ENCODE peak calls at places on chromosomes 2 and 18, in four cellular contexts. L, Y, P and M are unnamed samples.

GRCh38 chr18:42563995-42564394 is 551.5 kb downstream of the RIT2 start:
- ATAC-seq in Y (no peak), L (no peak), P (no peak), M (no peak)

GRCh38 chr2:109218792-109219126 is 89.8 kb downstream of the SH3RF3 start:
- ATAC-seq in L (no peak), Y (no peak), P (no peak), M (no peak)

GRCh38 chr18:63443820-63444219 is 21.5 kb upstream of the VPS4B start:
- ATAC-seq in Y (no peak), L (no peak), P (no peak), M (no peak)

GRCh38 chr2:25824718-25825117 is 53.6 kb downstream of the ASXL2 start:
- ATAC-seq in P (no peak), Y (no peak), L (no peak), M (no peak)

GRCh38 chr2:38685116-38685735 is 19.3 kb downstream of the GALM start:
- ATAC-seq in L (no peak), Y (no peak), P (no peak), M (no peak)

GRCh38 chr18:12534820-12535219 is 123.1 kb downstream of the SPIRE1 start:
- ATAC-seq in Y (no peak), P (no peak), L (no peak), M (no peak)

GRCh38 chr2:60569680-60570111 is 16.2 kb upstream of the BCL11A start:
- ATAC-seq in Y (peak; percentile 37), P (no peak), L (no peak), M (no peak)

GRCh38 chr2:189821953-189822748 is 37.9 kb downstream of the PMS1 start:
- ATAC-seq in Y (peak; percentile 23), P (no peak), L (peak; percentile 68), M (no peak)

GRCh38 chr18:8623549-8624106 is 14.4 kb downstream of the RAB12 start:
- ATAC-seq in Y (no peak), P (peak; percentile 94), L (peak; percentile 86), M (peak; percentile 55)

GRCh38 chr2:230661072-230661957 is 51.3 kb upstream of the CAB39 start:
- ATAC-seq in Y (no peak), L (no peak), P (no peak), M (no peak)

GRCh38 chr2:182426915-182427233 is at the start of gene PDE1A:
- ATAC-seq in P (peak; percentile 70), L (no peak), Y (peak; percentile 25), M (peak; percentile 46)

GRCh38 chr2:190891370-190891769 is 10.7 kb downstream of the GLS start:
- ATAC-seq in L (no peak), P (no peak), Y (no peak), M (no peak)

GRCh38 chr2:48110497-48110896 is 204.2 kb upstream of the FBXO11 start:
- ATAC-seq in P (no peak), Y (no peak), L (no peak), M (no peak)

GRCh38 chr18:67282796-67283195 is 233.7 kb downstream of the DSEL start:
- ATAC-seq in P (no peak), L (no peak), Y (no peak), M (no peak)

GRCh38 chr2:142870516-142870915 is 6.9 kb upstream of the KYNU start:
- ATAC-seq in Y (no peak), P (no peak), L (no peak), M (no peak)

GRCh38 chr2:174153757-174154680 is 94.3 kb downstream of the OLA1 start:
- ATAC-seq in Y (no peak), P (no peak), L (no peak), M (no peak)

GRCh38 chr2:58155160-58155778 is 85.9 kb downstream of the FANCL start:
- ATAC-seq in P (no peak), Y (peak; percentile 96), L (no peak), M (no peak)

GRCh38 chr2:171723724-171724683 is 36.7 kb downstream of the DYNC1I2 start:
- ATAC-seq in Y (peak; percentile 90), L (no peak), P (no peak), M (no peak)

GRCh38 chr2:134692461-134692860 is 26.3 kb downstream of the TMEM163 start:
- ATAC-seq in L (no peak), P (no peak), Y (peak; percentile 61), M (no peak)

GRCh38 chr2:239339726-239340654 is 60.8 kb downstream of the HDAC4 start:
- ATAC-seq in Y (no peak), L (no peak), P (no peak), M (no peak)

DNA sequence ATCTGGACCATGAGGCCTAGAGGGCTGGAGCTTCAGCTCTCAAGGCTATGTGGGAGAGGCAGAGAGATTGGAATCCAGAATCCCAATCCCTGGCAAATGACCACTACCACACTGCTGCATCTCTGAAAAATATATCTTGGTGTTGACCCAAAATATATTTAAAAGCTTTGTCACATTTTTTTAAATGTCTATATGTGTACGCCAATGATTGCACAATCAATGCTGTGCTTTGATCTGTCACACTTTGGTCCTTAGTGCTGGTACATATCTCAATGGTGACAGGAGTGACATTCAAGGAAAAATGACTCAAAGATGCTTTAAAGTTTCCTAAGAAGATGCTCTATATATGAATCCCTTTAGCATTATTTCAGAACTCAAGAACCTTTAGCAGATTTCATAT is 31.7 kb upstream of the NEDD4L start:
- ATAC-seq in L (no peak), P (no peak), Y (no peak), M (no peak)
- H3K4me3 ChIP-seq in L (no peak overlapping the region), P (no peak overlapping the region), Y (no peak overlapping the region), M (no peak overlapping the region)

GRCh38 chr2:217934321-217935131 is 68.3 kb downstream of the TNS1 start:
- ATAC-seq in Y (no peak), P (peak; percentile 10), L (peak; percentile 86), M (peak; percentile 46)
- H3K4me3 ChIP-seq in Y (no peak overlapping the region), P (peak overlapping the region; percentile 23), L (peak overlapping the region; percentile 39), M (peak overlapping the region; percentile 86)

DNA sequence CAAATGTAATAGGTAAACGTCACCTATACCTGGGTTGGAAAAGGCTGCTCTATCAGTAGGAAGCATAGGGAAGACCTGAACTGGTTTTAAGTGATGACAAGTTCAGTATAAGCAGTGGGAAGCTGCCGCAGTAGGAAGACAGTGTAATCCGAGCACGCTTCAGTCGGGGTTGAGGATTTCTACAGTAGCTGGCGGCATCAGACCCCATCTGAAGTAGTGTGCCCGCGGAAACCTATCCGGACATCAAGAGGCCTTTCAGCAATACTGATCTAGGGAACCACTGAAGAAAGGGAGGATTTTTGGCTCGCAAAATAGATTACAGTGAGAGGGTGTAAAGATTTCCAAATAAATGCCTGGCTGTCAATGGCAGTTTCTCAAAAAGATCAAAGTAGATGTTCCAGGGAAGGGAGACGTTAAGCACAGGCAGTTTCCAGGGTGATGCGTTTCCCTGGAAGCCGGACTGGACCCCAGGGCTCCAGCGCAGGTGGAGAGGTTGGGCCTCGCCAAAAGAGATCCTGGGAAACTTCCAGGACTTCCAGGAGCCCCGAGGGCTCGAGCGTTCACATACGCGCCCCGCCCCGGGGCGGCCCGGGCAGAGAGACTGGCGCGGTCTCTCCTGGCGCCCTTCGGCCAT is 5.3 kb downstream of the LOXL3 start:
- ATAC-seq in L (no peak), Y (peak; percentile 18), P (no peak), M (peak; percentile 28)
- H3K4me3 ChIP-seq in L (peak overlapping the region; percentile 68), Y (peak overlapping the region; percentile 84), P (peak overlapping the region; percentile 65), M (peak overlapping the region; percentile 21)

GRCh38 chr2:113899166-113899565 is 9.3 kb downstream of the ACTR3 start:
- ATAC-seq in P (no peak), L (no peak), Y (no peak), M (no peak)
- H3K4me3 ChIP-seq in P (no peak overlapping the region), L (no peak overlapping the region), Y (no peak overlapping the region), M (no peak overlapping the region)

GRCh38 chr2:120660771-120661459 is 74.8 kb upstream of the GLI2 start:
- ATAC-seq in L (no peak), Y (peak; percentile 59), P (no peak), M (peak; percentile 26)
- H3K4me3 ChIP-seq in L (no peak overlapping the region), Y (peak overlapping the region; percentile 27), P (no peak overlapping the region), M (no peak overlapping the region)

GRCh38 chr2:15733867-15734765 is 142.4 kb downstream of the DDX1 start:
- ATAC-seq in Y (no peak), L (no peak), P (no peak), M (no peak)
- H3K4me3 ChIP-seq in Y (no peak overlapping the region), L (no peak overlapping the region), P (no peak overlapping the region), M (no peak overlapping the region)

DNA sequence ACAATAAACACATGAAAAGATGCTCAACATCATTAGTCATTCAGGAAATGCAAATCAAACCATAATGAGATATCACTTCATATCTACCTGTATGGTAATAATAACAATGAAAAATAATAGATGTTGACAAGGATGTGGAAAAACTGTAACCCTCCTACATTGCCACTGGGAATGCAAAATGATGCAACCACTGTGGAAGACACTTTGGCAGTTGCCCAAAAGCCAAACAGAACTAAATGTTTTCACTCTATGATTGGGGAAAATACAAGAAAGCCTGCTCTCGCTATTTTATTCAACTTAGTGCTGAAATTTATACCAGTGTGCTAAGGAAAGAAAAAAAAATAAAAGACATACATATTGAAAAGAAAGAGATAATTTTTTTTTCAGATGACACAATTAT is 934.5 kb downstream of the CNTNAP5 start:
- ATAC-seq in Y (no peak), P (no peak), L (no peak), M (no peak)
- H3K4me3 ChIP-seq in Y (no peak overlapping the region), P (no peak overlapping the region), L (no peak overlapping the region), M (no peak overlapping the region)

GRCh38 chr18:76450912-76451421 is 44.1 kb downstream of the ZNF516 start:
- ATAC-seq in P (peak; percentile 78), L (peak; percentile 65), Y (peak; percentile 53), M (peak; percentile 54)
- H3K4me3 ChIP-seq in P (peak overlapping the region; percentile 42), L (peak overlapping the region; percentile 73), Y (peak overlapping the region; percentile 72), M (peak overlapping the region; percentile 64)

GRCh38 chr18:55546873-55547704 is 40.9 kb downstream of the TCF4 start:
- ATAC-seq in Y (no peak), L (peak; percentile 83), P (peak; percentile 76), M (no peak)
- H3K4me3 ChIP-seq in Y (no peak overlapping the region), L (peak overlapping the region; percentile 56), P (no peak overlapping the region), M (peak overlapping the region; percentile 11)

GRCh38 chr2:237675326-237675725 is 47.9 kb downstream of the LRRFIP1 start:
- ATAC-seq in L (no peak), P (no peak), Y (no peak), M (no peak)
- H3K4me3 ChIP-seq in L (peak overlapping the region; percentile 54), P (no peak overlapping the region), Y (peak overlapping the region; percentile 18), M (no peak overlapping the region)